ENCODE peak calls at places on chromosomes 3 and 15, in six cellular contexts. K is upper lobe of right lung, G is heart right ventricle, M is fibroblast of mammary gland, X is spleen, R is dorsolateral prefrontal cortex. Z is an unnamed sample.

GRCh38 chr3:197151562-197151961 is 121.9 kb upstream of the MELTF start:
- DNase-seq in G (no peak), K (no peak), M (peak; percentile 87), X (no peak), R (peak; percentile 31), Z (no peak)

GRCh38 chr3:125594581-125595011 is 701 bp downstream of the OSBPL11 start:
- DNase-seq in K (no peak), R (peak; percentile 5), M (no peak), X (peak; percentile 84), G (peak; percentile 24), Z (no peak)

GRCh38 chr3:124478834-124479233 is 251.4 kb upstream of the UMPS start:
- DNase-seq in M (no peak), R (no peak), K (no peak), X (no peak), G (no peak), Z (no peak)

GRCh38 chr3:127690823-127691452 is 18.2 kb downstream of the ABTB1 start:
- DNase-seq in X (peak; percentile 76), K (peak; percentile 69), G (peak; percentile 38), R (no peak), M (peak; percentile 64), Z (peak; percentile 88)

GRCh38 chr15:90037510-90037860 is 36.4 kb downstream of the ZNF710 start:
- DNase-seq in M (peak; percentile 58), G (no peak), R (no peak), K (no peak), X (no peak), Z (no peak)

GRCh38 chr3:104887619-104888018 is 479.1 kb upstream of the ALCAM start:
- DNase-seq in K (no peak), M (no peak), R (no peak), X (no peak), G (no peak), Z (no peak)

GRCh38 chr3:71011565-71012287 is 571.8 kb downstream of the FOXP1 start:
- DNase-seq in K (no peak), M (peak; percentile 31), X (no peak), R (no peak), G (no peak), Z (no peak)

GRCh38 chr3:125357032-125357658 is 18.0 kb downstream of the ZNF148 start:
- DNase-seq in X (peak; percentile 89), G (peak; percentile 69), R (peak; percentile 18), M (peak; percentile 27), K (peak; percentile 80), Z (no peak)

GRCh38 chr3:14141144-14141543 is 16.3 kb downstream of the TMEM43 start:
- DNase-seq in R (no peak), X (no peak), K (no peak), M (peak; percentile 31), G (no peak), Z (no peak)

GRCh38 chr15:92683511-92683834 is 27.9 kb upstream of the FAM174B start:
- DNase-seq in G (peak; percentile 28), M (peak; percentile 14), X (no peak), R (no peak), K (no peak), Z (no peak)

GRCh38 chr15:76993114-76993715 is 1.7 kb upstream of the PSTPIP1 start:
- DNase-seq in X (peak; percentile 79), R (no peak), G (no peak), M (no peak), K (peak; percentile 41), Z (peak; percentile 40)

GRCh38 chr3:124964432-124964831 is 29.9 kb upstream of the MUC13 start:
- DNase-seq in X (no peak), G (no peak), K (no peak), R (no peak), M (peak; percentile 81), Z (no peak)

GRCh38 chr15:83598031-83598430 is 55.9 kb upstream of the ADAMTSL3 start:
- DNase-seq in M (no peak), X (no peak), G (no peak), R (no peak), K (no peak), Z (no peak)

GRCh38 chr3:160540546-160540945 is 24.8 kb downstream of the KPNA4 start:
- DNase-seq in G (no peak), K (no peak), M (peak; percentile 30), R (no peak), X (no peak), Z (no peak)

GRCh38 chr3:113668015-113668414 is 28.4 kb downstream of the USF3 start:
- DNase-seq in R (no peak), M (peak; percentile 47), K (no peak), X (no peak), G (no peak), Z (no peak)

GRCh38 chr3:140203510-140203909 is 268.5 kb downstream of the CLSTN2 start:
- DNase-seq in M (no peak), R (no peak), X (no peak), K (no peak), G (no peak), Z (no peak)

GRCh38 chr3:188202358-188203138 is 48.6 kb downstream of the LPP start:
- DNase-seq in G (no peak), M (no peak), R (no peak), X (no peak), K (no peak), Z (no peak)

GRCh38 chr3:30007668-30008067 is 598.7 kb upstream of the TGFBR2 start:
- DNase-seq in K (no peak), X (no peak), R (no peak), G (no peak), M (peak; percentile 27), Z (no peak)

GRCh38 chr3:194675680-194676079 is 3.7 kb upstream of the LSG1 start:
- DNase-seq in G (no peak), K (no peak), R (no peak), X (no peak), M (peak; percentile 23), Z (no peak)

GRCh38 chr3:48656841-48657281 is 5.8 kb downstream of the CELSR3 start:
- DNase-seq in X (no peak), K (no peak), R (no peak), G (no peak), M (no peak), Z (peak; percentile 91)

GRCh38 chr3:122786067-122786466 is 7.6 kb downstream of the HSPBAP1 start:
- DNase-seq in G (no peak), R (no peak), M (peak; percentile 62), X (no peak), K (no peak), Z (no peak)

GRCh38 chr3:156676467-156677119 is 2.2 kb downstream of the TIPARP start:
- DNase-seq in X (no peak), M (peak; percentile 57), G (no peak), R (no peak), K (no peak), Z (no peak)

GRCh38 chr3:160754371-160754854 is 1.6 kb upstream of the PPM1L start:
- DNase-seq in X (no peak), K (peak; percentile 39), G (peak; percentile 30), M (peak; percentile 59), R (peak; percentile 60), Z (no peak)

GRCh38 chr3:197001972-197002700 is 27.5 kb downstream of the MELTF start:
- DNase-seq in X (peak; percentile 76), K (peak; percentile 80), R (peak; percentile 46), M (peak; percentile 11), G (peak; percentile 43), Z (peak; percentile 88)

DNA sequence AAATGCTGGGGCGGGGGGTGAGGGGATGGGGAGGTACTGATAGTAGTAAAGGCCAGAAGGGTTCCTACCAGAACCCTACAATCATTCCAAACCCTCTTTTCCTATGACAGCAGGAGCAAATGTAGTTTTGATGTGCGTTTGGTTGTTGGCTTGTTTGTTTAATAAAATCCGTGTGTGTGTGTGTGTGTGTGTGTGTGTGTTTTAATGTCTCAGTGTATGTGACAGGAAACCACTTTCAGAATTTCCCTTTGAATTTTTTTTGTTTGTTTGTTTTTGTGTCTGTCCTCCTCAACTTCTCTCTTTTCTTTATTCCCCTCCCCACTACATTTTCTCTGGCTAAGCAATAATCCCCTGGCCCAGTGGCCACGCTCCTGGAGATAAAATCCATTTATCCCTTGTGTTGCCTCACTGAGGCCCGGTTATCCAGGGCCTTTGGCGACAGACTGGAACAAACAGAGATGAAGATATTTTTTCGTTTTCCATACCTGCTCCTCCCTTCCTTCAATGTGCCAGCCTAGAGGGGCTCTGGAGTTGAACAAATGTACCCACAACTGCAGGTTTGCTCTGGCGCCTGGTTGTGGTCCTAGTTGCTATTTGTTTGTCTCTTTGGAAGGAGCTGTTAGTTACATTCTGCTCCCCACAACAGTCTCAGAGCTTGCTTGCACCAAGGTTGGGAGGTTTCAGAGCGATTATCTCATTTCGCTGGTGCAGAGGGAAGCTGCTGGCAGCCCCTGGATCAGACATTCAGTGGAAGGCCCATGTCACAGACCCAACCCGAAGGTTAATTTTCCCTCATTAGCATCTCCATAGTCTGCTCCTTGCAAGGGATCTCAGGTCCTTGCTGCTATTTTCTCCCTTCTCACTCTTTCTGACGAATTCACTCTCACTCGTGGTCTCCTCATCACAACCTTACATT is 17.9 kb downstream of the NR2F2 start:
- DNase-seq in X (no peak), R (no peak), G (no peak), K (no peak), M (no peak), Z (no peak)
- TF ChIP-seq CTCF in X (no peak), R (no peak), G (no peak), K (no peak), M (no peak), Z (no peak)

GRCh38 chr3:128745742-128746141 is 19.8 kb downstream of the RAB7A start:
- DNase-seq in R (no peak), M (no peak), G (no peak), K (no peak), X (no peak), Z (no peak)

GRCh38 chr3:128748527-128748926 is 22.5 kb downstream of the RAB7A start:
- DNase-seq in M (no peak), X (no peak), G (no peak), K (no peak), R (no peak), Z (no peak)

GRCh38 chr3:128746881-128747280 is 20.9 kb downstream of the RAB7A start:
- DNase-seq in M (no peak), R (no peak), K (no peak), G (no peak), X (no peak), Z (no peak)

GRCh38 chr3:128753715-128754114 is 27.7 kb downstream of the RAB7A start:
- DNase-seq in G (no peak), X (no peak), R (no peak), K (no peak), M (no peak), Z (no peak)

GRCh38 chr3:128749035-128749434 is 23.1 kb downstream of the RAB7A start:
- DNase-seq in M (no peak), R (no peak), K (no peak), X (no peak), G (no peak), Z (no peak)
- TF ChIP-seq CTCF in M (no peak), R (no peak), K (no peak), X (no peak), G (no peak), Z (no peak)

GRCh38 chr3:147356909-147357733 is 49.2 kb downstream of the ZIC4 start:
- DNase-seq in K (no peak), R (no peak), M (peak; percentile 3), X (no peak), G (no peak), Z (no peak)
- TF ChIP-seq CTCF in K (no peak), R (no peak), M (peak; percentile 23), X (no peak), G (no peak), Z (peak; percentile 44)

GRCh38 chr15:62847900-62848489 is 194.6 kb upstream of the TPM1 start:
- DNase-seq in M (peak; percentile 68), K (no peak), R (peak; percentile 79), G (peak; percentile 74), X (no peak), Z (no peak)
- TF ChIP-seq CTCF in M (peak; percentile 78), K (peak; percentile 60), R (peak; percentile 83), G (peak; percentile 82), X (peak; percentile 59), Z (peak; percentile 78)

Z was measured in chondrocyte.